ENCODE peak calls at places on chromosomes 5 and 9, in eight cellular contexts. X is Peyer's patch; F is lower leg skin; P is sigmoid colon; W is GM12864; O is activated CD8-positive, alpha-beta T cell treated with anti-CD3 and anti-CD28 coated beads for 36 hours; C is AG04450; A is fibroblast of pulmonary artery. G is an unnamed sample.

GRCh38 chr9:101495810-101496209 is 37.8 kb upstream of the RNF20 start:
- DNase-seq in C (no peak), A (peak; percentile 17), P (no peak), F (no peak), O (no peak), W (no peak), X (no peak), G (no peak)

GRCh38 chr5:90483206-90483605 is 8.5 kb downstream of the POLR3G start:
- DNase-seq in W (no peak), X (no peak), P (no peak), O (no peak), C (no peak), F (no peak), A (peak; percentile 79), G (no peak)

GRCh38 chr9:126676685-126677143 is 63.0 kb downstream of the LMX1B start:
- DNase-seq in F (no peak), C (no peak), P (no peak), W (no peak), O (peak; percentile 46), X (no peak), A (no peak), G (no peak)

GRCh38 chr5:120919017-120919416 is 454.9 kb downstream of the PRR16 start:
- DNase-seq in X (no peak), W (no peak), A (no peak), O (no peak), P (no peak), C (no peak), F (no peak), G (no peak)

GRCh38 chr9:115992834-115993233 is 160.8 kb upstream of the PAPPA start:
- DNase-seq in O (no peak), X (no peak), P (no peak), A (peak; percentile 53), C (peak; percentile 24), F (no peak), W (no peak), G (no peak)

GRCh38 chr5:367358-368130 is 46.0 kb downstream of the AHRR start:
- DNase-seq in P (no peak), A (no peak), F (peak; percentile 10), C (no peak), X (peak; percentile 9), O (no peak), W (no peak), G (no peak)

GRCh38 chr5:108788142-108788541 is 40.4 kb downstream of the FER start:
- DNase-seq in O (no peak), X (no peak), A (no peak), C (peak; percentile 1), W (no peak), P (peak; percentile 90), F (no peak), G (no peak)

GRCh38 chr9:89422151-89422918 is 75.6 kb downstream of the SEMA4D start:
- DNase-seq in C (peak; percentile 16), W (no peak), F (no peak), O (peak; percentile 86), A (peak; percentile 7), P (no peak), X (no peak), G (no peak)

GRCh38 chr9:126609191-126609590 is 4.5 kb upstream of the LMX1B start:
- DNase-seq in P (peak; percentile 40), F (no peak), O (no peak), A (no peak), C (no peak), W (no peak), X (no peak), G (no peak)

GRCh38 chr9:92975452-92975770 is 28.1 kb downstream of the FGD3 start:
- DNase-seq in C (no peak), P (no peak), X (no peak), A (no peak), O (no peak), W (no peak), F (no peak), G (no peak)

GRCh38 chr9:98075332-98075805 is 18.8 kb downstream of the NANS start:
- DNase-seq in O (peak; percentile 46), P (no peak), C (peak; percentile 26), X (no peak), F (no peak), A (peak; percentile 72), W (no peak), G (no peak)

GRCh38 chr5:175686826-175687225 is 29.0 kb downstream of the HRH2 start:
- DNase-seq in F (no peak), P (no peak), W (no peak), C (no peak), X (no peak), A (no peak), O (no peak), G (no peak)
- TF ChIP-seq CTCF in F (no peak), P (no peak), W (no peak), C (no peak), X (no peak), A (no peak), O (no peak), G (no peak)

DNA sequence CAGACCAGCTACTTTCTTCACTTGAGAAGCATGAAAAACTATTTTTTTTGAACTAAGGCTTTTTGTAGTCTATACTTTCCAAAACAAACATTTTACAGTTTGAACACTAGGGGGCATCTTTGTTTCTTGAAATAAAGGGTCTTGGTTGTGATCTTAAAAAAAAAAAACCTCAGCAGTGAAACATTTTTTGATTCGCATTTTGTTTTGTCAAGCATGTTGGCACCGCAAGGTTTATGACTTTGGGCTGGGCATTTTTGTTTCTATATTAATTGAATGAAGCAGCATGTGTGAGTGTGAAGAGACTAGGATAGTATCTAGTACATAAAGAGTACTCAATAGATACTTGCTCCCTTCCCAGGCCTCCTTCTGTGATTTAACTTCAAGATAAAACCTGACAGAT is 31.6 kb upstream of the ACOT12 start:
- DNase-seq in A (peak; percentile 66), P (no peak), O (no peak), F (no peak), X (no peak), C (no peak), W (peak; percentile 8), G (no peak)
- TF ChIP-seq CTCF in A (peak; percentile 52), P (peak; percentile 46), O (peak; percentile 83), F (no peak), X (peak; percentile 60), C (peak; percentile 61), W (peak; percentile 43), G (peak; percentile 41)

DNA sequence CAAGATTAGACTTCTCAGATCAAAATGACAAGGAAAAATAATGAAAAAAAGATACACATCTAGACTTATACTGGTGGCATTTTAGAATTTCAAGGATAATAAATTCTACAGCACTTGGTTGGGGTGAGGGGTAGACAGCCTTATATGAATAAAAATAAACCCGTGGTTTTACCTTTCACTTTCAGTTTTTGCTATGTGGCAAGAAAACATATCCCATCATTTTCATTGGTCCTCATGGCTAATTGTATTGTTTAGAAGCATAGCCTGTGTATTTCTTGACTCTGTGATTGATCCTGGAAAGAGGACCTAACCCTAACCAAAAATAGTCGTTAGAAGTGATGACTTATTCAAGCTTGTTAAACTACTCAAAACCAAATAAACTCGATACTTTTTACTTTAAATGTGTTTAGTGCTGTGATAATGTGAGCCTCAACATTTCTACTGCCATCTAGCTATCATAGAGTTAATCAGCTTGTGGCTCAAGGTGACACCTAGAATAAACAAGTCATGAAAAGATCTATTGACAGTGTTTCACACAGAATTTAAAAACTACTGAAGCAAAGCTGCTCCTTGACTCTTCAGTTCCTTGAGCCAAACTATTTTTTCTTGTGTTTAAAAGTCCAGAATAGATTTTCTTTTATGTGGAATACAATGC is 153.3 kb upstream of the IZUMO3 start:
- DNase-seq in W (no peak), A (no peak), P (no peak), F (no peak), C (no peak), X (no peak), O (no peak), G (no peak)
- TF ChIP-seq CTCF in W (no peak), A (no peak), P (no peak), F (no peak), C (no peak), X (no peak), O (no peak), G (no peak)

GRCh38 chr9:107868166-107868565 is 378.6 kb upstream of the KLF4 start:
- DNase-seq in X (peak; percentile 39), C (no peak), W (no peak), O (no peak), A (no peak), P (no peak), F (no peak), G (no peak)
- TF ChIP-seq CTCF in X (no peak), C (no peak), W (no peak), O (no peak), A (no peak), P (no peak), F (no peak), G (no peak)

GRCh38 chr5:132495672-132496630 is 5.4 kb upstream of the IRF1 start:
- DNase-seq in W (peak; percentile 61), O (peak; percentile 94), X (peak; percentile 96), A (peak; percentile 95), C (peak; percentile 60), F (peak; percentile 78), P (peak; percentile 94), G (peak; percentile 79)
- TF ChIP-seq CTCF in W (no peak), O (no peak), X (peak; percentile 17), A (peak; percentile 1), C (no peak), F (no peak), P (no peak), G (no peak)

GRCh38 chr5:115699967-115700366 is 74.1 kb upstream of the TMED7 start:
- DNase-seq in X (no peak), F (no peak), C (no peak), A (no peak), W (no peak), P (no peak), O (no peak), G (no peak)
- TF ChIP-seq CTCF in X (no peak), F (no peak), C (no peak), A (no peak), W (no peak), P (no peak), O (no peak), G (no peak)

DNA sequence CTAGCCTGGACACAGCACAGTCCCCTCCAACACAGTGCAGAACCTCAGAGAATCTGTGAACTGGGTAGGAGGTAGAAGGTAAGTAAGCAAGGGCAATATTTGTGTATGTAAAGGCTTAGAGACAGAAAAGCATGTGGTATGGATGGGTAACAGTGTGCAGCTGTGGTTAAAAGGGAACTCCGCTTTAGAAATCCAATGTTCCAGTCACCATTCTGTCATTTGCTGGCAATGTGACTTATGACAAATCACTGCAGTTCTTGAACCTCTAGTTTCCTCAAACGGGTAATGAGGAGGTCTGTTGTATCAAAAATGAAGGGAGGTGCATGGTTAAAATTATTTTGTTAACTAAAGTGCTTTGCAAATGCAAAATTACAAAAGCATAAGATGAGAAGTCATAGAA is 125.5 kb upstream of the IFNE start:
- DNase-seq in O (no peak), P (no peak), C (no peak), X (no peak), F (no peak), A (no peak), W (no peak), G (no peak)
- TF ChIP-seq CTCF in O (no peak), P (no peak), C (no peak), X (no peak), F (no peak), A (no peak), W (no peak), G (no peak)